ENCODE peak calls at places on chromosomes 13 and 19, in five cellular contexts. D is prostate gland, F is HL-60, B is GM12891, X is K562. E is an unnamed sample.

GRCh38 chr13:106355866-106356265 is 179.6 kb downstream of the EFNB2 start:
- DNase-seq in B (no peak), F (no peak), D (no peak), X (no peak), E (no peak)

GRCh38 chr13:31131470-31131961 is 30.2 kb downstream of the HSPH1 start:
- DNase-seq in F (no peak), B (no peak), X (no peak), D (no peak), E (no peak)

GRCh38 chr13:68174905-68175304 is 944.8 kb upstream of the PCDH9 start:
- DNase-seq in X (no peak), B (no peak), F (no peak), D (no peak), E (no peak)

GRCh38 chr19:48975947-48976847 is 11.1 kb downstream of the FTL start:
- DNase-seq in D (no peak), F (no peak), X (peak), B (no peak), E (no peak)

GRCh38 chr13:99398071-99398470 is 90.9 kb upstream of the GPR183 start:
- DNase-seq in F (no peak), B (no peak), X (no peak), D (no peak), E (no peak)

GRCh38 chr19:18879579-18880373 is 16.2 kb downstream of the CERS1 start:
- DNase-seq in B (no peak), D (no peak), X (peak), F (no peak), E (peak)

GRCh38 chr19:46081928-46082727 is 41.3 kb upstream of the IGFL4 start:
- DNase-seq in F (peak), B (peak), X (peak), D (peak), E (no peak)

GRCh38 chr13:72284791-72285190 is 417.8 kb upstream of the DACH1 start:
- DNase-seq in B (no peak), F (no peak), D (no peak), X (no peak), E (no peak)

GRCh38 chr19:11964858-11965645 is at the start of gene ZNF763:
- DNase-seq in D (peak), X (no peak), B (peak), F (no peak), E (peak)

GRCh38 chr13:31350560-31350959 is 150.8 kb downstream of the B3GLCT start:
- DNase-seq in X (no peak), B (no peak), F (no peak), D (no peak), E (no peak)

GRCh38 chr13:99347911-99348451 is 40.8 kb upstream of the GPR183 start:
- DNase-seq in D (no peak), X (no peak), F (no peak), B (no peak), E (no peak)

GRCh38 chr19:2848625-2849024 is 7.3 kb downstream of the ZNF555 start:
- DNase-seq in D (no peak), B (no peak), X (no peak), F (no peak), E (no peak)

GRCh38 chr19:55014714-55015113 is 23.4 kb downstream of the GP6 start:
- DNase-seq in X (no peak), B (no peak), D (no peak), F (no peak), E (no peak)

GRCh38 chr13:37029617-37030016 is 29.0 kb downstream of the EXOSC8 start:
- DNase-seq in B (no peak), X (no peak), F (no peak), D (no peak), E (no peak)

GRCh38 chr13:72686766-72687165 is 40.7 kb downstream of the MZT1 start:
- DNase-seq in F (no peak), X (no peak), D (no peak), B (no peak), E (no peak)

GRCh38 chr13:107421951-107422350 is 793.4 kb downstream of the LIG4 start:
- DNase-seq in B (no peak), D (no peak), F (no peak), X (no peak), E (no peak)

GRCh38 chr13:113935081-113935511 is 38.8 kb downstream of the C13orf46 start:
- DNase-seq in X (no peak), B (no peak), F (no peak), D (no peak), E (no peak)

GRCh38 chr19:3378352-3379146 is 12.2 kb downstream of the NFIC start:
- DNase-seq in B (no peak), F (no peak), X (peak), D (no peak), E (no peak)

GRCh38 chr13:27599845-27600553 is 20.3 kb downstream of the LNX2 start:
- DNase-seq in D (no peak), B (no peak), F (no peak), X (peak), E (no peak)

GRCh38 chr19:31500540-31500830 is 151.2 kb upstream of the TSHZ3 start:
- DNase-seq in X (no peak), F (no peak), D (no peak), B (no peak), E (no peak)

GRCh38 chr19:53086949-53087348 is 16.3 kb downstream of the ZNF160 start:
- DNase-seq in B (no peak), X (no peak), D (no peak), F (no peak), E (no peak)

GRCh38 chr13:58151452-58151851 is 519.9 kb downstream of the PCDH17 start:
- DNase-seq in B (no peak), F (no peak), X (no peak), D (no peak), E (no peak)

GRCh38 chr13:79662882-79663281 is 181.9 kb downstream of the NDFIP2 start:
- DNase-seq in X (no peak), B (no peak), D (no peak), F (no peak), E (peak)

GRCh38 chr19:13429563-13429962 is 76.7 kb downstream of the CACNA1A start:
- DNase-seq in X (peak), D (no peak), B (no peak), F (no peak), E (no peak)

GRCh38 chr19:38045554-38046253 is 138.7 kb downstream of the SIPA1L3 start:
- DNase-seq in X (no peak), D (no peak), F (no peak), B (no peak), E (no peak)

GRCh38 chr13:111153977-111154332 is 38.8 kb downstream of the ARHGEF7 start:
- DNase-seq in B (no peak), F (peak), X (peak), D (peak), E (peak)

GRCh38 chr19:18408053-18408476 is 10.6 kb upstream of the LRRC25 start:
- DNase-seq in D (no peak), B (no peak), F (no peak), X (peak), E (peak)

GRCh38 chr13:54033323-54033861 is 1004.8 kb downstream of the OLFM4 start:
- DNase-seq in B (no peak), X (no peak), F (no peak), D (no peak), E (no peak)

GRCh38 chr13:30805603-30806011 is 70.3 kb downstream of the ALOX5AP start:
- DNase-seq in X (no peak), F (no peak), B (no peak), D (peak), E (no peak)

GRCh38 chr19:35692010-35692409 is 12.3 kb upstream of the ZBTB32 start:
- DNase-seq in D (no peak), B (no peak), F (no peak), X (no peak), E (no peak)

GRCh38 chr19:35696835-35697234 is 7.5 kb upstream of the ZBTB32 start:
- DNase-seq in X (no peak), F (no peak), D (no peak), B (no peak), E (no peak)

GRCh38 chr19:35695895-35696422 is 8.4 kb upstream of the ZBTB32 start:
- DNase-seq in D (no peak), B (no peak), F (no peak), X (no peak), E (no peak)

GRCh38 chr19:35693422-35693821 is 10.9 kb upstream of the ZBTB32 start:
- DNase-seq in B (no peak), X (no peak), F (no peak), D (no peak), E (no peak)

GRCh38 chr19:35693835-35694599 is 10.3 kb upstream of the ZBTB32 start:
- DNase-seq in F (peak), X (peak), B (peak), D (peak), E (peak)
- TF ChIP-seq POLR2AphosphoS5 in F (no peak), X (no peak), B (no peak), D (peak), E (no peak)

GRCh38 chr19:799076-799881 is 2.0 kb downstream of the PTBP1 start:
- DNase-seq in D (no peak), F (peak), B (no peak), X (peak), E (peak)
- TF ChIP-seq POLR2AphosphoS5 in D (no peak), F (peak), B (no peak), X (no peak), E (no peak)

GRCh38 chr13:62084728-62085127 is 669.1 kb upstream of the PCDH20 start:
- DNase-seq in F (no peak), B (no peak), D (no peak), X (no peak), E (no peak)
- TF ChIP-seq POLR2AphosphoS5 in F (no peak), B (no peak), D (no peak), X (no peak), E (no peak)

DNA sequence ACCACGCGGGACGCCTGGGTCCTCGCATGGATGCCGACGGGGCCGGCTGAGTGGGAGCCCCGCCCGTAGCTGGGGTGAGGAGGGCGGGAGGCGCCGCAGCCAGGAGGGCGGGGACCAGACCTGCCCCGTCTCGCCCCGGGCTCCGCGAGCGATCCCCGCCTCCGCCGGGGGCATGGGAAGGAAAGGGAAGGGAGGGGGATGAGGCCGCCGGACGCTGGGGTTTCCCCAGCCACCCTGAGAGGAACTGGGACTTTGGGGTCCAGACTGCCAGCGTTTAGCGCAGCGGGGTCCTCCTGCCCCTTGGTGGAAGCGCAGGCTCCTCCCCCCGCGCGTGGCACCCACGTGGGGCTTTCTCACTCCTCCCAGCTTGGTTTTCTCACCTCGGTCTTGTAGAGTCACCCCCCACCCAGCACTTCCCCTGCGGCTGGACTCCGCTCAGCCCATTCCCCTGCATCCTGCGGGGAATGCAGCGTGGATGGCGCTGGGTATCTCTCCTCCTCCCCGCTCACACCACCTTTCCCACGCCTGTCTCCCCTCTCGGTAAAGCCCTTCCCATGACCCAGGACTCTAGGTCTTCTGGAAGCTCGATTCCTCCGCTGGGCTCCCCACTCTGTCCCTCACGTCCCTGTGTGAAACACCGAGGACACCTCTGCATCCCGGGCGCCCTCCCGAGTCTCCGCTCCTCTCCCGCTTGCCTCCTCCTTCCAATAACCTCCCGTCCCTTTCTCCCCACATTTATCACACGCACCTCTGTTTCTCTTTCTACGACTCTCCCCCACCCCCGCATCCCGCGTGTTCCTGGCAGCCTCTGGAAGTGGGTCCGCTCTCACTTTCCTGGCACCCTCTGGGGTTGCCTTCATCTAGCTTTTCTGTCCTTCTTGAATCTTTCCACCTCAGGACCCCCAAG is 2.1 kb downstream of the TGFB1 start:
- DNase-seq in F (peak), X (peak), B (peak), D (no peak), E (peak)
- TF ChIP-seq POLR2AphosphoS5 in F (no peak), X (peak), B (peak), D (peak), E (peak)

GRCh38 chr19:15292847-15293582 is 39.3 kb downstream of the BRD4 start:
- DNase-seq in F (no peak), B (no peak), X (no peak), D (no peak), E (no peak)
- TF ChIP-seq POLR2AphosphoS5 in F (no peak), B (peak), X (no peak), D (peak), E (no peak)

GRCh38 chr19:17404621-17405249 is 695 bp downstream of the BST2 start:
- DNase-seq in D (no peak), X (peak), F (no peak), B (no peak), E (no peak)

GRCh38 chr19:17406039-17406886 is 833 bp upstream of the BST2 start:
- DNase-seq in F (no peak), B (no peak), X (peak), D (no peak), E (peak)

GRCh38 chr19:17406887-17407196 is 1.4 kb upstream of the BST2 start:
- DNase-seq in D (no peak), F (no peak), X (no peak), B (no peak), E (no peak)

GRCh38 chr19:17404015-17404414 is 1.4 kb downstream of the BST2 start:
- DNase-seq in F (no peak), X (peak), D (no peak), B (no peak), E (no peak)

GRCh38 chr19:17405250-17406038 is at the start of gene BST2:
- DNase-seq in X (peak), B (peak), F (peak), D (peak), E (peak)
- TF ChIP-seq POLR2AphosphoS5 in X (peak), B (peak), F (no peak), D (peak), E (peak)

GRCh38 chr13:33106656-33107402 is 90.6 kb downstream of the KL start:
- DNase-seq in B (no peak), F (no peak), X (no peak), D (no peak), E (no peak)
- TF ChIP-seq POLR2AphosphoS5 in B (no peak), F (no peak), X (no peak), D (no peak), E (no peak)